ENCODE peak calls at places on chromosomes 11 and 22, in six cellular contexts. C, Q, E, G, Y and O are unnamed samples.

GRCh38 chr11:78202733-78203167 is 14.0 kb downstream of the USP35 start:
- DNase-seq in E (no peak), Q (no peak), Y (peak; percentile 55), G (no peak), C (no peak), O (no peak)

GRCh38 chr11:44568706-44569473 is 3.4 kb downstream of the CD82 start:
- DNase-seq in Q (peak; percentile 71), E (peak; percentile 95), C (peak; percentile 75), G (peak; percentile 75), Y (peak; percentile 92), O (peak; percentile 94)

GRCh38 chr11:45560935-45561330 is 104.5 kb downstream of the CHST1 start:
- DNase-seq in C (no peak), E (no peak), G (no peak), Y (no peak), Q (no peak), O (no peak)

GRCh38 chr11:29333993-29334780 is 682.6 kb downstream of the KCNA4 start:
- DNase-seq in C (no peak), G (no peak), Q (no peak), Y (no peak), E (peak; percentile 78), O (peak; percentile 73)

GRCh38 chr22:31080848-31081649 is at the start of gene SMTN:
- DNase-seq in E (peak; percentile 92), Q (no peak), G (peak; percentile 94), C (peak; percentile 96), Y (peak; percentile 95), O (peak; percentile 86)

GRCh38 chr11:23797624-23798419 is 699.0 kb upstream of the LUZP2 start:
- DNase-seq in Q (no peak), C (no peak), E (no peak), G (no peak), Y (no peak), O (no peak)

GRCh38 chr11:70153133-70153727 is 49.9 kb upstream of the FADD start:
- DNase-seq in Y (no peak), E (no peak), C (no peak), G (no peak), Q (no peak), O (no peak)

GRCh38 chr11:117830674-117831351 is 6.3 kb upstream of the FXYD2 start:
- DNase-seq in G (no peak), Y (peak; percentile 21), E (no peak), C (peak; percentile 25), Q (no peak), O (no peak)

GRCh38 chr11:110100476-110101240 is 7.5 kb downstream of the ZC3H12C start:
- DNase-seq in G (no peak), C (no peak), Y (no peak), Q (no peak), E (no peak), O (no peak)

GRCh38 chr22:30405731-30406130 is 8.9 kb downstream of the SEC14L2 start:
- DNase-seq in C (no peak), Y (no peak), G (no peak), Q (no peak), E (no peak), O (no peak)

GRCh38 chr11:129374993-129375721 is 491 bp upstream of the BARX2 start:
- DNase-seq in C (peak; percentile 80), G (no peak), Y (peak; percentile 54), Q (no peak), E (no peak), O (no peak)

GRCh38 chr11:111841370-111842053 is 29.9 kb downstream of the ALG9 start:
- DNase-seq in Y (peak; percentile 89), G (peak; percentile 86), Q (peak; percentile 58), C (peak; percentile 93), E (peak; percentile 81), O (peak; percentile 77)

GRCh38 chr11:12397953-12398352 is 20.6 kb downstream of the PARVA start:
- DNase-seq in E (peak; percentile 98), Q (no peak), Y (no peak), G (peak; percentile 60), C (no peak), O (peak; percentile 99)

GRCh38 chr11:68297812-68298658 is 14.4 kb upstream of the LRP5 start:
- DNase-seq in C (peak; percentile 87), G (peak; percentile 82), E (peak; percentile 70), Y (peak; percentile 88), Q (peak; percentile 38), O (peak; percentile 69)

GRCh38 chr22:46115755-46116490 is 34.4 kb upstream of the PPARA start:
- DNase-seq in C (no peak), Q (no peak), G (no peak), E (peak; percentile 23), Y (no peak), O (no peak)

GRCh38 chr11:36030707-36031365 is 87.0 kb downstream of the LDLRAD3 start:
- DNase-seq in Y (no peak), Q (no peak), C (no peak), E (peak; percentile 70), G (no peak), O (peak; percentile 74)

GRCh38 chr11:94544832-94545640 is 1.3 kb downstream of the FUT4 start:
- DNase-seq in G (peak; percentile 26), E (peak; percentile 31), Q (no peak), C (peak; percentile 54), Y (no peak), O (no peak)

GRCh38 chr22:29912605-29913398 is 29.8 kb downstream of the MTMR3 start:
- DNase-seq in Q (no peak), G (no peak), E (peak; percentile 50), C (no peak), Y (no peak), O (peak; percentile 68)

GRCh38 chr11:120122921-120123683 is 14.8 kb downstream of the TRIM29 start:
- DNase-seq in Q (no peak), E (no peak), C (no peak), Y (no peak), G (no peak), O (no peak)

GRCh38 chr11:61728066-61728939 is 24.1 kb upstream of the MYRF start:
- DNase-seq in Y (no peak), Q (no peak), G (no peak), C (no peak), E (no peak), O (no peak)

GRCh38 chr11:11032072-11032471 is 174.2 kb upstream of the ZBED5 start:
- DNase-seq in Q (no peak), G (no peak), E (no peak), Y (no peak), C (no peak), O (no peak)

GRCh38 chr22:48353116-48353947 is 1474.3 kb downstream of the BRD1 start:
- DNase-seq in G (no peak), E (peak; percentile 38), Y (no peak), Q (no peak), C (no peak), O (no peak)

GRCh38 chr11:19756675-19757475 is 44.2 kb downstream of the NAV2 start:
- DNase-seq in C (no peak), E (peak; percentile 23), Q (peak; percentile 55), G (no peak), Y (no peak), O (no peak)

GRCh38 chr11:58674609-58675008 is 52.1 kb downstream of the CNTF start:
- DNase-seq in Q (no peak), G (no peak), Y (no peak), E (no peak), C (peak; percentile 63), O (no peak)

GRCh38 chr11:28146123-28146751 is 38.0 kb downstream of the METTL15 start:
- DNase-seq in C (no peak), Y (no peak), Q (no peak), G (no peak), E (peak; percentile 92), O (peak; percentile 95)

GRCh38 chr11:107566569-107566968 is 1.0 kb upstream of the ALKBH8 start:
- DNase-seq in Y (no peak), C (no peak), E (no peak), Q (no peak), G (no peak), O (no peak)